ENCODE peak calls at places on chromosomes 4 and X, in seven cellular contexts. One of them, this sample, is unnamed.

GRCh38 chr4:139734875-139735380 is 69.3 kb downstream of the MGST2 start:
- DNase-seq in H1: peak
- DNase-seq in HCT116: no peak
- DNase-seq in GM12878: no peak
- DNase-seq in K562: no peak
- DNase-seq in SK-N-SH: peak
- DNase-seq in HepG2: no peak
- DNase-seq in this sample: peak

GRCh38 chr4:2797188-2797544 is 4.3 kb downstream of the SH3BP2 start:
- DNase-seq in H1: no peak
- DNase-seq in HCT116: no peak
- DNase-seq in GM12878: no peak
- DNase-seq in K562: no peak
- DNase-seq in SK-N-SH: peak
- DNase-seq in HepG2: no peak
- DNase-seq in this sample: no peak

GRCh38 chr4:181679754-181680153 is 563.4 kb upstream of the TENM3 start:
- DNase-seq in H1: no peak
- DNase-seq in HCT116: no peak
- DNase-seq in GM12878: no peak
- DNase-seq in K562: no peak
- DNase-seq in SK-N-SH: no peak
- DNase-seq in HepG2: no peak
- DNase-seq in this sample: no peak

GRCh38 chrX:134520860-134521390 is 61.0 kb downstream of the HPRT1 start:
- DNase-seq in H1: no peak
- DNase-seq in HCT116: peak
- DNase-seq in GM12878: no peak
- DNase-seq in K562: peak
- DNase-seq in SK-N-SH: peak
- DNase-seq in HepG2: peak
- DNase-seq in this sample: peak

GRCh38 chrX:47991263-47992092 is 12.3 kb downstream of the ZNF182 start:
- DNase-seq in H1: no peak
- DNase-seq in HCT116: no peak
- DNase-seq in GM12878: no peak
- DNase-seq in K562: no peak
- DNase-seq in SK-N-SH: no peak
- DNase-seq in HepG2: no peak
- DNase-seq in this sample: no peak

GRCh38 chr4:169458575-169458974 is 153.8 kb downstream of the NEK1 start:
- DNase-seq in H1: no peak
- DNase-seq in HCT116: no peak
- DNase-seq in GM12878: no peak
- DNase-seq in K562: no peak
- DNase-seq in SK-N-SH: no peak
- DNase-seq in HepG2: no peak
- DNase-seq in this sample: no peak

GRCh38 chrX:7073336-7073735 is 74.2 kb upstream of the STS start:
- DNase-seq in H1: no peak
- DNase-seq in HCT116: no peak
- DNase-seq in GM12878: no peak
- DNase-seq in K562: no peak
- DNase-seq in SK-N-SH: no peak
- DNase-seq in HepG2: no peak
- DNase-seq in this sample: no peak

GRCh38 chr4:84994280-84994679 is 27.8 kb upstream of the WDFY3 start:
- DNase-seq in H1: no peak
- DNase-seq in HCT116: no peak
- DNase-seq in GM12878: no peak
- DNase-seq in K562: no peak
- DNase-seq in SK-N-SH: peak
- DNase-seq in HepG2: no peak
- DNase-seq in this sample: no peak

GRCh38 chr4:24734511-24734910 is 60.9 kb upstream of the SOD3 start:
- DNase-seq in H1: no peak
- DNase-seq in HCT116: no peak
- DNase-seq in GM12878: no peak
- DNase-seq in K562: no peak
- DNase-seq in SK-N-SH: no peak
- DNase-seq in HepG2: no peak
- DNase-seq in this sample: no peak

GRCh38 chr4:13907255-13907751 is 279.8 kb upstream of the BOD1L1 start:
- DNase-seq in H1: no peak
- DNase-seq in HCT116: no peak
- DNase-seq in GM12878: no peak
- DNase-seq in K562: no peak
- DNase-seq in SK-N-SH: no peak
- DNase-seq in HepG2: peak
- DNase-seq in this sample: no peak

GRCh38 chrX:136397001-136397400 is 90.7 kb upstream of the BRS3 start:
- DNase-seq in H1: no peak
- DNase-seq in HCT116: no peak
- DNase-seq in GM12878: no peak
- DNase-seq in K562: no peak
- DNase-seq in SK-N-SH: no peak
- DNase-seq in HepG2: peak
- DNase-seq in this sample: peak

GRCh38 chrX:120125444-120125843 is 9.7 kb upstream of the RHOXF1 start:
- DNase-seq in H1: no peak
- DNase-seq in HCT116: no peak
- DNase-seq in GM12878: no peak
- DNase-seq in K562: no peak
- DNase-seq in SK-N-SH: no peak
- DNase-seq in HepG2: no peak
- DNase-seq in this sample: no peak

GRCh38 chr4:108370291-108370690 is 201.6 kb upstream of the LEF1 start:
- DNase-seq in H1: no peak
- DNase-seq in HCT116: no peak
- DNase-seq in GM12878: no peak
- DNase-seq in K562: no peak
- DNase-seq in SK-N-SH: no peak
- DNase-seq in HepG2: no peak
- DNase-seq in this sample: no peak

GRCh38 chr4:72665376-72665978 is 96.5 kb upstream of the ADAMTS3 start:
- DNase-seq in H1: no peak
- DNase-seq in HCT116: no peak
- DNase-seq in GM12878: no peak
- DNase-seq in K562: no peak
- DNase-seq in SK-N-SH: no peak
- DNase-seq in HepG2: no peak
- DNase-seq in this sample: no peak

GRCh38 chr4:46124773-46125172 is 919 bp upstream of the GABRG1 start:
- DNase-seq in H1: no peak
- DNase-seq in HCT116: no peak
- DNase-seq in GM12878: no peak
- DNase-seq in K562: peak
- DNase-seq in SK-N-SH: peak
- DNase-seq in HepG2: no peak
- DNase-seq in this sample: no peak

GRCh38 chrX:154371771-154372300 is 2.6 kb downstream of the FLNA start:
- DNase-seq in H1: no peak
- DNase-seq in HCT116: no peak
- DNase-seq in GM12878: no peak
- DNase-seq in K562: no peak
- DNase-seq in SK-N-SH: no peak
- DNase-seq in HepG2: no peak
- DNase-seq in this sample: no peak

GRCh38 chr4:113987382-113987930 is 8.0 kb upstream of the ARSJ start:
- DNase-seq in H1: peak
- DNase-seq in HCT116: no peak
- DNase-seq in GM12878: no peak
- DNase-seq in K562: no peak
- DNase-seq in SK-N-SH: no peak
- DNase-seq in HepG2: no peak
- DNase-seq in this sample: no peak

GRCh38 chrX:134761788-134762187 is 103.5 kb upstream of the PLAC1 start:
- DNase-seq in H1: no peak
- DNase-seq in HCT116: no peak
- DNase-seq in GM12878: no peak
- DNase-seq in K562: peak
- DNase-seq in SK-N-SH: peak
- DNase-seq in HepG2: peak
- DNase-seq in this sample: peak

GRCh38 chr4:73780834-73781233 is 40.5 kb downstream of the CXCL8 start:
- DNase-seq in H1: no peak
- DNase-seq in HCT116: no peak
- DNase-seq in GM12878: no peak
- DNase-seq in K562: no peak
- DNase-seq in SK-N-SH: no peak
- DNase-seq in HepG2: no peak
- DNase-seq in this sample: no peak

GRCh38 chr4:24104173-24104572 is 214.3 kb upstream of the PPARGC1A start:
- DNase-seq in H1: no peak
- DNase-seq in HCT116: no peak
- DNase-seq in GM12878: no peak
- DNase-seq in K562: no peak
- DNase-seq in SK-N-SH: no peak
- DNase-seq in HepG2: no peak
- DNase-seq in this sample: no peak

GRCh38 chrX:30278365-30278764 is 30.8 kb downstream of the NR0B1 start:
- DNase-seq in H1: no peak
- DNase-seq in HCT116: no peak
- DNase-seq in GM12878: no peak
- DNase-seq in K562: peak
- DNase-seq in SK-N-SH: no peak
- DNase-seq in HepG2: no peak
- DNase-seq in this sample: no peak

GRCh38 chr4:73309211-73309610 is 50.6 kb upstream of the ANKRD17 start:
- DNase-seq in H1: no peak
- DNase-seq in HCT116: no peak
- DNase-seq in GM12878: no peak
- DNase-seq in K562: no peak
- DNase-seq in SK-N-SH: no peak
- DNase-seq in HepG2: no peak
- DNase-seq in this sample: no peak

GRCh38 chr4:138301536-138301935 is 59.4 kb upstream of the SLC7A11 start:
- DNase-seq in H1: no peak
- DNase-seq in HCT116: no peak
- DNase-seq in GM12878: no peak
- DNase-seq in K562: no peak
- DNase-seq in SK-N-SH: no peak
- DNase-seq in HepG2: no peak
- DNase-seq in this sample: peak

GRCh38 chr4:185570727-185571126 is 35.4 kb upstream of the PDLIM3 start:
- DNase-seq in H1: no peak
- DNase-seq in HCT116: no peak
- DNase-seq in GM12878: no peak
- DNase-seq in K562: no peak
- DNase-seq in SK-N-SH: peak
- DNase-seq in HepG2: no peak
- DNase-seq in this sample: no peak

GRCh38 chr4:98557497-98557896 is 100.9 kb downstream of the TSPAN5 start:
- DNase-seq in H1: no peak
- DNase-seq in HCT116: peak
- DNase-seq in GM12878: no peak
- DNase-seq in K562: no peak
- DNase-seq in SK-N-SH: no peak
- DNase-seq in HepG2: no peak
- DNase-seq in this sample: no peak

GRCh38 chr4:3655485-3656429 is 110.4 kb upstream of the ADRA2C start:
- DNase-seq in H1: no peak
- DNase-seq in HCT116: no peak
- DNase-seq in GM12878: no peak
- DNase-seq in K562: no peak
- DNase-seq in SK-N-SH: no peak
- DNase-seq in HepG2: no peak
- DNase-seq in this sample: peak

GRCh38 chrX:27917713-27918500 is 63.3 kb downstream of the DCAF8L1 start:
- DNase-seq in H1: no peak
- DNase-seq in HCT116: no peak
- DNase-seq in GM12878: no peak
- DNase-seq in K562: no peak
- DNase-seq in SK-N-SH: no peak
- DNase-seq in HepG2: no peak
- DNase-seq in this sample: no peak

DNA sequence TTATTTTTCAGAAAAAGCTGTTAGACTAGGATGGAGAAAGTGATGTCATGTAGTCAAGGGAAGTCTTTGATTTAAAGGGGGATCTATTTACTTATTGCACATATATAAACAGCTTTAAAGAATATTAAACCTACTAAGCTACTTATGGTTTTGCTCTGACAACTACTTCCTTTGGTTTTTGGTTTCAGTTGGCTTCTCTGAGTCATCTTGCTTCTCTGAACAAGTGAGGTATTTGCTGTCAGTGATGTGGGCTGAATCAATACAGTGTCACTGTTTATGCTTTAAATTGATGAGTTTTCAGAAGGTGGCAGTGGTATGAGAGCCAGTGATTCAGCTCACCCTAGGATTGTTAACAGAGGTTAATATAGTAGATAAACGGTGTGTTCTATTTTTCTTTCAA is 75.1 kb downstream of the CEP44 start:
- DNase-seq in H1: no peak
- DNase-seq in HCT116: peak
- DNase-seq in GM12878: peak
- DNase-seq in K562: no peak
- DNase-seq in SK-N-SH: no peak
- DNase-seq in HepG2: no peak
- DNase-seq in this sample: no peak
- TF ChIP-seq JUND in H1: no peak
- TF ChIP-seq JUND in HCT116: peak
- TF ChIP-seq JUND in GM12878: no peak
- TF ChIP-seq JUND in K562: no peak
- TF ChIP-seq JUND in SK-N-SH: peak
- TF ChIP-seq JUND in HepG2: no peak
- TF ChIP-seq JUND in this sample: no peak

GRCh38 chr4:75736862-75737261 is 12.5 kb downstream of the USO1 start:
- DNase-seq in H1: no peak
- DNase-seq in HCT116: no peak
- DNase-seq in GM12878: no peak
- DNase-seq in K562: no peak
- DNase-seq in SK-N-SH: no peak
- DNase-seq in HepG2: no peak
- DNase-seq in this sample: no peak
- TF ChIP-seq JUND in H1: no peak
- TF ChIP-seq JUND in HCT116: no peak
- TF ChIP-seq JUND in GM12878: no peak
- TF ChIP-seq JUND in K562: no peak
- TF ChIP-seq JUND in SK-N-SH: no peak
- TF ChIP-seq JUND in HepG2: no peak
- TF ChIP-seq JUND in this sample: no peak

GRCh38 chr4:80069837-80070788 is 2.9 kb downstream of the ANTXR2 start:
- DNase-seq in H1: no peak
- DNase-seq in HCT116: peak
- DNase-seq in GM12878: no peak
- DNase-seq in K562: no peak
- DNase-seq in SK-N-SH: no peak
- DNase-seq in HepG2: no peak
- DNase-seq in this sample: no peak
- TF ChIP-seq JUND in H1: no peak
- TF ChIP-seq JUND in HCT116: peak
- TF ChIP-seq JUND in GM12878: no peak
- TF ChIP-seq JUND in K562: no peak
- TF ChIP-seq JUND in SK-N-SH: peak
- TF ChIP-seq JUND in HepG2: no peak
- TF ChIP-seq JUND in this sample: no peak

DNA sequence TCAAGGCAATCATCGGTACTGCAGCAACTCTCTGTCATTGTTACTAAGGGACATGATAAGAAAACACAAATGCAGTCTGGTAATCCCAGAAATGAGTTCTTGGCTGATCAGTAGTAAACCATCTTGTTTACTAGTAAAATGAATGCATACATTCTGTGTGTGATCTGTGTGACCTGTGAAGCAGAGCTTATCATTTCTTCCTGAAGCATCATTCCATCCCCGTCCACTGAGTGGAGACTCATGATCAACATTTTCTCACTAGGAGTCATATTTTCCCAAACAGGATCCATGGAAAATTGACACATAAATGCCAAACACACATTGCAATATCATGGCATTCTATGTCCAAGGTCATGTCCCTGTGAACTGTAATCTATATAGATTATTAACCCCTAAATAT is 226.1 kb downstream of the ANKRD50 start:
- DNase-seq in H1: no peak
- DNase-seq in HCT116: peak
- DNase-seq in GM12878: no peak
- DNase-seq in K562: no peak
- DNase-seq in SK-N-SH: no peak
- DNase-seq in HepG2: peak
- DNase-seq in this sample: no peak
- TF ChIP-seq JUND in H1: no peak
- TF ChIP-seq JUND in HCT116: no peak
- TF ChIP-seq JUND in GM12878: no peak
- TF ChIP-seq JUND in K562: no peak
- TF ChIP-seq JUND in SK-N-SH: no peak
- TF ChIP-seq JUND in HepG2: no peak
- TF ChIP-seq JUND in this sample: no peak